ENCODE peak calls at places on chromosome 3, in ten cellular contexts. Q is body of pancreas, F is tibial nerve, X is uterus, K is A549, V is GM12891, H is IMR-90, N is H1, P is ovary, Z is esophagus squamous epithelium. M is an unnamed sample.

GRCh38 chr3:49839193-49839809 is 17.1 kb downstream of the TRAIP start:
- DNase-seq in Q (peak), F (peak), X (peak), K (peak), V (peak), H (peak), N (peak), P (peak), Z (peak), M (peak)

GRCh38 chr3:115470254-115470653 is 153.1 kb upstream of the GAP43 start:
- DNase-seq in Q (no peak), F (no peak), X (no peak), K (no peak), V (no peak), H (no peak), N (no peak), P (no peak), Z (no peak), M (no peak)

GRCh38 chr3:52162250-52162872 is 8.1 kb upstream of the POC1A start:
- DNase-seq in Q (no peak), F (no peak), X (no peak), K (no peak), V (no peak), H (no peak), N (no peak), P (no peak), Z (no peak), M (no peak)

GRCh38 chr3:58237940-58238681 is 519 bp downstream of the ABHD6 start:
- DNase-seq in Q (peak), F (peak), X (peak), K (peak), V (no peak), H (peak), N (peak), P (peak), Z (peak), M (peak)

GRCh38 chr3:190864002-190864401 is 1.5 kb upstream of the GMNC start:
- DNase-seq in Q (no peak), F (no peak), X (no peak), K (no peak), V (no peak), H (no peak), N (no peak), P (no peak), Z (no peak), M (no peak)

GRCh38 chr3:15903164-15903563 is 105.4 kb upstream of the ANKRD28 start:
- DNase-seq in Q (peak), F (peak), X (peak), K (no peak), V (no peak), H (peak), N (no peak), P (peak), Z (no peak), M (peak)

GRCh38 chr3:177484206-177484605 is 286.9 kb upstream of the TBL1XR1 start:
- DNase-seq in Q (no peak), F (no peak), X (no peak), K (no peak), V (no peak), H (no peak), N (no peak), P (no peak), Z (no peak), M (no peak)

GRCh38 chr3:146227486-146227885 is 23.4 kb downstream of the PLSCR4 start:
- DNase-seq in Q (no peak), F (no peak), X (no peak), K (no peak), V (no peak), H (no peak), N (no peak), P (no peak), Z (no peak), M (no peak)

GRCh38 chr3:73418636-73419035 is 206.1 kb downstream of the PDZRN3 start:
- DNase-seq in Q (no peak), F (no peak), X (no peak), K (no peak), V (no peak), H (no peak), N (no peak), P (no peak), Z (no peak), M (no peak)

GRCh38 chr3:179541094-179541493 is 21.6 kb upstream of the ACTL6A start:
- DNase-seq in Q (no peak), F (no peak), X (no peak), K (no peak), V (no peak), H (no peak), N (no peak), P (no peak), Z (no peak), M (no peak)

GRCh38 chr3:105523496-105523895 is 156.8 kb downstream of the ALCAM start:
- DNase-seq in Q (no peak), F (no peak), X (no peak), K (no peak), V (no peak), H (peak), N (no peak), P (no peak), Z (no peak), M (no peak)

GRCh38 chr3:59914251-59914650 is 864.4 kb upstream of the CFAP20DC start:
- DNase-seq in Q (no peak), F (no peak), X (no peak), K (no peak), V (no peak), H (no peak), N (no peak), P (no peak), Z (no peak), M (no peak)

GRCh38 chr3:120558784-120559227 is 37.3 kb upstream of the NDUFB4 start:
- DNase-seq in Q (peak), F (peak), X (peak), K (peak), V (peak), H (peak), N (peak), P (peak), Z (peak), M (peak)

GRCh38 chr3:186896875-186897274 is 33.5 kb upstream of the ST6GAL1 start:
- DNase-seq in Q (no peak), F (no peak), X (no peak), K (no peak), V (no peak), H (no peak), N (no peak), P (no peak), Z (no peak), M (no peak)

GRCh38 chr3:171446801-171447578 is 13.2 kb downstream of the TNIK start:
- DNase-seq in Q (no peak), F (no peak), X (no peak), K (peak), V (no peak), H (peak), N (no peak), P (no peak), Z (no peak), M (no peak)

GRCh38 chr3:38268522-38268921 is 2.9 kb downstream of the SLC22A13 start:
- DNase-seq in Q (no peak), F (no peak), X (no peak), K (no peak), V (no peak), H (no peak), N (no peak), P (no peak), Z (no peak), M (no peak)

GRCh38 chr3:190217081-190217480 is 96.4 kb upstream of the P3H2 start:
- DNase-seq in Q (no peak), F (no peak), X (no peak), K (no peak), V (no peak), H (peak), N (no peak), P (no peak), Z (no peak), M (no peak)

GRCh38 chr3:194494951-194495374 is 8.2 kb upstream of the ATP13A3 start:
- DNase-seq in Q (no peak), F (no peak), X (no peak), K (no peak), V (no peak), H (no peak), N (no peak), P (no peak), Z (no peak), M (no peak)

GRCh38 chr3:63976166-63976861 is 47.0 kb downstream of the PSMD6 start:
- DNase-seq in Q (no peak), F (no peak), X (no peak), K (no peak), V (no peak), H (peak), N (no peak), P (no peak), Z (no peak), M (no peak)

GRCh38 chr3:166837535-166837934 is 542.6 kb downstream of the ZBBX start:
- DNase-seq in Q (no peak), F (no peak), X (no peak), K (no peak), V (peak), H (no peak), N (no peak), P (no peak), Z (no peak), M (no peak)

GRCh38 chr3:60742606-60743145 is 508.6 kb downstream of the FHIT start:
- DNase-seq in Q (no peak), F (no peak), X (no peak), K (peak), V (no peak), H (peak), N (peak), P (no peak), Z (no peak), M (no peak)

GRCh38 chr3:186425788-186426730 is 64.0 kb upstream of the DGKG start:
- DNase-seq in Q (no peak), F (no peak), X (no peak), K (peak), V (no peak), H (peak), N (peak), P (no peak), Z (no peak), M (peak)

GRCh38 chr3:49013113-49013737 is 5.2 kb downstream of the DALRD3 start:
- DNase-seq in Q (no peak), F (no peak), X (no peak), K (no peak), V (no peak), H (no peak), N (no peak), P (peak), Z (no peak), M (no peak)

GRCh38 chr3:54905230-54905888 is 22.5 kb downstream of the LRTM1 start:
- DNase-seq in Q (no peak), F (no peak), X (no peak), K (no peak), V (no peak), H (peak), N (no peak), P (no peak), Z (no peak), M (no peak)

GRCh38 chr3:27219127-27219860 is 149.9 kb downstream of the NEK10 start:
- DNase-seq in Q (no peak), F (no peak), X (no peak), K (no peak), V (no peak), H (peak), N (no peak), P (no peak), Z (no peak), M (no peak)

GRCh38 chr3:169907476-169907875 is 3.9 kb upstream of the SAMD7 start:
- DNase-seq in Q (no peak), F (no peak), X (no peak), K (no peak), V (no peak), H (no peak), N (no peak), P (no peak), Z (no peak), M (no peak)

GRCh38 chr3:40847571-40847992 is 322.8 kb downstream of the ZNF621 start:
- DNase-seq in Q (no peak), F (no peak), X (no peak), K (no peak), V (no peak), H (no peak), N (no peak), P (peak), Z (no peak), M (no peak)

GRCh38 chr3:189714991-189715961 is 84.1 kb downstream of the TP63 start:
- DNase-seq in Q (no peak), F (no peak), X (no peak), K (no peak), V (no peak), H (peak), N (no peak), P (no peak), Z (no peak), M (no peak)

GRCh38 chr3:194112120-194113106 is 23.5 kb upstream of the HES1 start:
- DNase-seq in Q (peak), F (no peak), X (no peak), K (peak), V (no peak), H (no peak), N (no peak), P (no peak), Z (no peak), M (no peak)

GRCh38 chr3:70049761-70050160 is 50.2 kb downstream of the SAMMSON start:
- DNase-seq in Q (no peak), F (no peak), X (no peak), K (no peak), V (no peak), H (peak), N (no peak), P (no peak), Z (no peak), M (no peak)

GRCh38 chr3:157499342-157499963 is 3.8 kb downstream of the VEPH1 start:
- DNase-seq in Q (peak), F (no peak), X (no peak), K (no peak), V (no peak), H (no peak), N (peak), P (no peak), Z (no peak), M (peak)

DNA sequence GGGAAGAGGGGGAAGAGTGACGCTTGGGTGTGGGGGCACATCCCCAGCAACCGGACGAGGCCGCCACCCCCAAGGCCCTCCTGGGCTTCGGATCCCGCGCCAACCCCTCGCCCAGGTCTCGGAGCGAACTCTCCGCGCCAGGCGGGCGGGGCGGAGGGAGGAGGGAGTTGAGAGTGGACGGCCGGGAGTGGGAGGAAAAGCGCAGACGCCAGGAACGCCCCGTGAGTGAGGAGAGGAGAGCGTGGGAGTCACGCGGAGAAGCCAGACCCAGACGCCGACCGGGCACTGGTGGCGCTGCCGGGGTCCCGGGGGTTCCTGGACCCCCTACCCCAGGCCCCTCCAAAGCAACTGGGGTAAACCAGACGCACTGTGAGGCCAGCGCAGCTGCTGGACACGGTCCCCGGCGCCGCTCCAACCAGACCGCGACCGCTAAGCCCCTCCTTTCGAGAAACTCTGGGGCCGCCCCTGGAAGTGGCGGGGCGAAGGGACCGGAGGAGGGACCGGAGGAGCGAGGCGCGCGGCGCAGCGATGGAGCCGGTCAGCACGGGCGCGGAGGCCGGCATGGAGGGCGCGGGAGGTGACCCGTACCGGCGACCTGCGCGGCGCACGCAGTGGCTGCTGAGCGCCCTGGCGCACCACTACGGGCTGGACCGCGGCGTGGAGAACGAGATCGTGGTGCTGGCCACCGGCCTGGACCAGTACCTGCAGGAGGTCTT is at the start of gene EFCC1:
- DNase-seq in Q (no peak), F (no peak), X (peak), K (no peak), V (no peak), H (no peak), N (peak), P (peak), Z (no peak), M (peak)
- TF ChIP-seq POLR2A in Q (no peak), F (no peak), X (peak), K (no peak), V (no peak), H (no peak), N (no peak), P (peak), Z (no peak), M (no peak)

DNA sequence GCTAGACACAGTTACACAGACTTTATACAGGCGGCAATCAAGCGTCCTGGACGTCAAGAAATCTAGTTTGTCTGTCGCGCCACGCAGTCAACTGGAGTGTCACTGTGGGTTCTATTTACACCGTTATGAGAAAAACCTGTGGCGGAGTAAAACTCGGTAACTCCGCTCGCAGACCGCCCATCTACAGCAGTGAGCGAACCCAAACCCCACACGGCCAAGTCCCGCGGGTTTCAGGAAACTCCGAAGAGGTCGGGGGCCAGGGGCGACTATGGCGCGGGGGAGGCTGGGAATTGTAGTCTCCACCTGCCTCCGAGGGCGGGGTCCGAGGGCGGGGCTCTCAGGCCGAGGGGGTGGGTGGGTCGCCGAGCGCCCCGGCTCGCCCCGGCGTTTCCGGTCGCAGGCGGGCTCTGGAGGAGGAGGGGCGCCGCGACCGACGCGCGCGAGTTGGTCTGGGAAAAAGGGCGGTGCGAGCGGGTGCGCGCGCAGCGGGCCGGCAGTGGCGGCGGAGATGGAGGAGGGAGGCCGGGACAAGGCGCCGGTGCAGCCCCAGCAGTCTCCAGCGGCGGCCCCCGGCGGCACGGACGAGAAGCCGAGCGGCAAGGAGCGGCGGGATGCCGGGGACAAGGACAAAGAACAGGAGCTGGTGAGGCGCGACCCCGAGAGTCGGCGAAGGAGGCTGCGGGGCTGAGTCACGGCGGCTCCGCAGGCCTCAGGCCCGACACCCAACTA is at the start of gene PSMD2:
- DNase-seq in Q (peak), F (peak), X (peak), K (peak), V (peak), H (peak), N (peak), P (peak), Z (peak), M (peak)
- TF ChIP-seq POLR2A in Q (peak), F (peak), X (peak), K (peak), V (peak), H (peak), N (peak), P (peak), Z (no peak), M (peak)

DNA sequence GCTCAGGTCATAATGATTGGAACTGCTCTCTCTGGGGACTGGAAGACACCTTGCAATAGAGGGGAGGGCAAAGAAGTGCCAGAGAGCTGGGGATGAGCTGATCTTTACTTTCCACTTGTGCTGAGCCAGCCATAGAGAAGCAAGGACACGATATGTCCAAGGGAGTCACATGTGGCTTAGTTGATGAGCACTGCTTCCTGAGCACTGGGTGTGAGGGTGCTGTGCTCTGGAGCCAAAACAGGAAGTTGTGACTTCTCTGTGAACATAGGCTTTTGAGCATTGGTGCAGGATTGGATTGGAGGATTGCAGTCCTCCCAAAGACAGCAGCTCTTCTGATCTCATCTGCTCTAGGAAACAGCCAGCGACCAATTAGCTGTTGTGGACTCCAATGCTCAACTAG is 6.7 kb downstream of the PARP14 start:
- DNase-seq in Q (no peak), F (no peak), X (no peak), K (no peak), V (no peak), H (no peak), N (no peak), P (no peak), Z (no peak), M (no peak)
- TF ChIP-seq POLR2A in Q (no peak), F (no peak), X (no peak), K (no peak), V (no peak), H (no peak), N (no peak), P (no peak), Z (no peak), M (no peak)

DNA sequence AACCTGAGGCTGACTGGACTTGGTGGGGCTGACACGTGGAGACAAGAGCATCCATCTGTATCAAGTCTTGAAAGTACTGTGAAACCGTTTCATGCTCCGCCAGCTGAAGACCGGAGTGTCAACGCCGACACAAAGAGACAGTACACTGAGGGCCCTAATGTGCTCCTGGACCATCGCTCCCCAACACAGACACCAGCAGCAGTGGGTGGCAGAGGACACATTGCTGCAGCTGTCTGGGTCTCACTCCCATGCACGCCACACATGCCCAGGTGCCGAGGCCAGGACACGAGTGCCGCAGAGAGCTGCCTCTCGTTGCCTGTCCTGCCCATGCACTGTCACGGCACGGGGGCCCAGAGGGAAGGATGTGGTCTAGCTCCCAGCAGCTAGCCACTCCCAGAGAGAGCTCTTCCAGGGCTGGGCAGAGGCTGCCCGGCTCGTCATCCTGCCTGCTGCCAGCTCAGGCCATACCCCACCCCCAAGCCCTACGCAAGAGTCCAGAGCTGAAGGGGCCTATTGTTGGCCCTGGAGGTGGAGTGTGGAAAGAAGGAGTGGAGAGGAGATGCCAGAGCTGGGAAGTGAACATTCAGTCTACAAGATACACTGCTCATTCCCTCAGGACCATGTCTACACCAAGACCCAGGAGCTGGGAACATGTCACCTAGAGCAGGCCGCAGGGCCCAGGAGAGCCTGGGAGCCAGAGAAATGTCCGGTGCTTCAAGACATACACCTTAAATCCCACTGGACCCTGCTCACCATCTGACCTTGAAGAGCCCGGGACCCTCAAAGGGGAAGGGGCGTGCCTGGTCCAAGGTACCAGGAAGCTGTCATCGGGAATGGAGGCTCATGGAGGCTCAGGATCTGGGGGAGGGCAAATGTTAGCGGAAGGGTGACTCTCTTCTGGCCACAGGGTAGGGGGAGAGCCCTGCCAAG is 7.7 kb downstream of the TNK2 start:
- DNase-seq in Q (no peak), F (peak), X (no peak), K (no peak), V (no peak), H (peak), N (no peak), P (no peak), Z (peak), M (no peak)
- TF ChIP-seq POLR2A in Q (no peak), F (peak), X (no peak), K (no peak), V (no peak), H (no peak), N (no peak), P (no peak), Z (no peak), M (no peak)

DNA sequence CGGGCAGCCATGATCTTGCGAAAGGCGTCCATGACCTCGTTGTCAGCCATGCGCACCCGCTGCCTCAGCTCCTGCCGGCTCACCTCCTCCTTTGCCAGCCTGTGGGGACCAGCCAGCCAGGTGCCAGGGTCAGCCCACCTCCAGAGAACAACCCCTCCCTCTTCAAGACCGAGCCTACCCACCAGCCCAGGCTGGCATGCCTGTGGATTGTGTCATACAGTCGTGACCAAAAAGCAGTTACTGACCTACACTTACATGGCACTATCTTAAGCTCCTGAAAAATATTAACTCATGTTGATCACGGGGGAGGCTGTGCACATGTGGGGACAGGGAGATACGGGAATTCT is 10.7 kb upstream of the CAMK1 start:
- DNase-seq in Q (no peak), F (no peak), X (no peak), K (no peak), V (no peak), H (no peak), N (no peak), P (no peak), Z (no peak), M (no peak)
- TF ChIP-seq POLR2A in Q (no peak), F (no peak), X (no peak), K (no peak), V (no peak), H (no peak), N (no peak), P (no peak), Z (no peak), M (no peak)